ENCODE peak calls at places on chromosomes 3 and 15, in six cellular contexts. F is glutamatergic neuron, I is astrocyte, W is tibial nerve, P is RWPE1, Z is psoas muscle. O is an unnamed sample.

GRCh38 chr3:44030690-44031344 is 210.9 kb upstream of the TOPAZ1 start:
- DNase-seq in W (no peak), F (no peak), P (no peak), I (peak), Z (no peak), O (no peak)

GRCh38 chr3:161586836-161587235 is 90.2 kb downstream of the OTOL1 start:
- DNase-seq in Z (no peak), W (no peak), F (no peak), I (no peak), P (no peak), O (no peak)

GRCh38 chr3:49554639-49555265 is 475 bp downstream of the BSN start:
- DNase-seq in I (no peak), P (peak), F (peak), W (no peak), Z (peak), O (no peak)

GRCh38 chr3:66638717-66639116 is 137.9 kb upstream of the LRIG1 start:
- DNase-seq in W (no peak), Z (no peak), F (no peak), P (no peak), I (no peak), O (no peak)

GRCh38 chr3:31709005-31709404 is 176.3 kb downstream of the STT3B start:
- DNase-seq in I (peak), Z (no peak), P (no peak), F (peak), W (no peak), O (no peak)

GRCh38 chr3:179921500-179921899 is 115.2 kb downstream of the PEX5L start:
- DNase-seq in Z (no peak), F (no peak), P (no peak), W (no peak), I (no peak), O (no peak)

GRCh38 chr3:52532517-52532837 is 1.2 kb downstream of the NT5DC2 start:
- DNase-seq in P (peak), W (no peak), Z (no peak), I (peak), F (no peak), O (no peak)

GRCh38 chr3:41198526-41198925 is 779 bp upstream of the CTNNB1 start:
- DNase-seq in W (peak), Z (peak), F (peak), I (peak), P (no peak), O (no peak)

GRCh38 chr15:63056843-63057242 is 14.3 kb downstream of the TPM1 start:
- DNase-seq in P (no peak), F (no peak), Z (peak), W (no peak), I (no peak), O (no peak)

GRCh38 chr3:58023536-58023935 is 15.3 kb downstream of the FLNB start:
- DNase-seq in P (no peak), I (no peak), F (no peak), Z (no peak), W (no peak), O (no peak)

GRCh38 chr3:47961815-47962606 is 54.2 kb downstream of the MAP4 start:
- DNase-seq in Z (no peak), I (peak), P (peak), F (no peak), W (no peak), O (no peak)

GRCh38 chr3:150059241-150059640 is 88.5 kb upstream of the PFN2 start:
- DNase-seq in W (no peak), F (no peak), I (peak), Z (no peak), P (no peak), O (no peak)

GRCh38 chr3:30167511-30168135 is 438.8 kb upstream of the TGFBR2 start:
- DNase-seq in F (no peak), W (no peak), P (no peak), I (peak), Z (no peak), O (no peak)

GRCh38 chr3:190694335-190695001 is 168.0 kb downstream of the GMNC start:
- DNase-seq in Z (no peak), I (no peak), F (no peak), W (no peak), P (no peak), O (no peak)

GRCh38 chr3:151101270-151101954 is 15.9 kb downstream of the MED12L start:
- DNase-seq in F (no peak), Z (peak), W (no peak), P (no peak), I (no peak), O (no peak)

GRCh38 chr15:66921319-66921718 is 144.1 kb upstream of the SMAD3 start:
- DNase-seq in Z (no peak), F (no peak), W (no peak), P (no peak), I (no peak), O (no peak)

GRCh38 chr15:65829150-65829764 is 37.2 kb upstream of the DENND4A start:
- DNase-seq in W (no peak), F (no peak), Z (no peak), I (no peak), P (peak), O (no peak)

GRCh38 chr3:45417949-45418847 is 29.8 kb downstream of the LARS2 start:
- DNase-seq in F (no peak), I (no peak), Z (no peak), W (no peak), P (no peak), O (no peak)

GRCh38 chr3:57110797-57111196 is 50.3 kb downstream of the SPATA12 start:
- DNase-seq in Z (no peak), W (no peak), I (no peak), F (peak), P (no peak), O (no peak)

GRCh38 chr3:17546500-17546899 is 195.9 kb downstream of the TBC1D5 start:
- DNase-seq in Z (no peak), P (no peak), F (no peak), I (no peak), W (no peak), O (no peak)

GRCh38 chr3:17539436-17539835 is 203.0 kb downstream of the TBC1D5 start:
- DNase-seq in Z (no peak), P (no peak), F (no peak), I (no peak), W (no peak), O (no peak)

GRCh38 chr3:17550624-17551023 is 191.8 kb downstream of the TBC1D5 start:
- DNase-seq in F (no peak), P (no peak), W (no peak), I (no peak), Z (no peak), O (no peak)

DNA sequence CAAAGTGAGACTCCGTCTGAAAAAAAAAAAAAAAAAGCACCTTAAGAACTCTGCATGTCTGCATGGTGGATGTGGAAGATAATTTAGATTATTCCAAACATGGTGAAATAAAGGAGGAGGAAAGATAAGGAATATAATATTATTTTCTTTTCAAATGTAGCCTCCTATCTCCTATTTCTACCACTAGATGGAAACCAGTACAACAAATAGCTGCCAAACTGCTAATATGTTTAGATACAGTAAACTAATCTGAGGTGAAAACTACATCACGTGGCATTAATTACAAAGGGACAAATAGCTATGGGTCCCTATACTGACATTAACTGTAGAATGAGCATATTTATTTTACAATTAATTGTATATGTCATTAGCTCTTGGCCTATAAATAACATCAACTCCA is 197.8 kb downstream of the TBC1D5 start:
- DNase-seq in Z (no peak), W (no peak), P (no peak), I (no peak), F (no peak), O (no peak)
- TF ChIP-seq CTCF in Z (no peak), W (no peak), P (no peak), I (no peak), F (no peak), O (no peak)

GRCh38 chr3:87507753-87508152 is 231.4 kb upstream of the POU1F1 start:
- DNase-seq in P (no peak), Z (no peak), W (no peak), F (no peak), I (no peak), O (no peak)

GRCh38 chr3:87501076-87501475 is 224.7 kb upstream of the POU1F1 start:
- DNase-seq in W (no peak), P (no peak), I (no peak), Z (no peak), F (no peak), O (no peak)

GRCh38 chr3:87509401-87509800 is 233.0 kb upstream of the POU1F1 start:
- DNase-seq in F (no peak), Z (no peak), I (no peak), P (no peak), W (no peak), O (no peak)

GRCh38 chr3:87498358-87499080 is 222.1 kb upstream of the POU1F1 start:
- DNase-seq in P (no peak), F (no peak), I (no peak), W (no peak), Z (no peak), O (no peak)

GRCh38 chr3:87503901-87504498 is 227.6 kb upstream of the POU1F1 start:
- DNase-seq in F (no peak), P (peak), W (no peak), Z (no peak), I (peak), O (no peak)
- TF ChIP-seq CTCF in F (peak), P (peak), W (peak), Z (peak), I (peak), O (no peak)

DNA sequence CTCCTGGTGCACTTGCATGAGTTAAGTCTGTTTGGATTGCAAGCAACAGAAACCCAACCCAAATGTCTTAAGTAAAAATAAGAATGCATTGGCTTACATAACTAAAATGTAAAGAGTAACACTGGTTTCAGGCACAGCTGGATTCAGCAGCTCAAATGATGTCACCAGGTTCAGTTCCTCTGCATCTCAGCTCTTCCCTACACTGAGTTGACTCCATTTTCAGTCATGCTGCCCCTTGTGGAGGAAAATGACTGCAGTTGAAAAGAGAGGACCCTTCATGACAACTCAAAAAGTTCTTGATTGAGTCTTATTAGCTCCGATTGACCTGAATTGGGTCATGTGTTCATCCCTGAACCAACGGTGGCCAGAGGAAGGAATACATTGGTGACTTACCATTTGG is 138.5 kb upstream of the ABI3BP start:
- DNase-seq in I (no peak), W (no peak), F (no peak), Z (no peak), P (no peak), O (no peak)
- TF ChIP-seq CTCF in I (no peak), W (no peak), F (peak), Z (no peak), P (no peak), O (no peak)

GRCh38 chr15:57111002-57111401 is 192.6 kb downstream of the TCF12 start:
- DNase-seq in F (no peak), P (no peak), Z (no peak), W (no peak), I (no peak), O (no peak)
- TF ChIP-seq CTCF in F (peak), P (no peak), Z (peak), W (no peak), I (no peak), O (no peak)

GRCh38 chr3:108091498-108092259 is 848 bp upstream of the CD47 start:
- DNase-seq in Z (no peak), W (no peak), P (no peak), F (no peak), I (peak), O (no peak)
- TF ChIP-seq CTCF in Z (no peak), W (no peak), P (no peak), F (no peak), I (no peak), O (no peak)

DNA sequence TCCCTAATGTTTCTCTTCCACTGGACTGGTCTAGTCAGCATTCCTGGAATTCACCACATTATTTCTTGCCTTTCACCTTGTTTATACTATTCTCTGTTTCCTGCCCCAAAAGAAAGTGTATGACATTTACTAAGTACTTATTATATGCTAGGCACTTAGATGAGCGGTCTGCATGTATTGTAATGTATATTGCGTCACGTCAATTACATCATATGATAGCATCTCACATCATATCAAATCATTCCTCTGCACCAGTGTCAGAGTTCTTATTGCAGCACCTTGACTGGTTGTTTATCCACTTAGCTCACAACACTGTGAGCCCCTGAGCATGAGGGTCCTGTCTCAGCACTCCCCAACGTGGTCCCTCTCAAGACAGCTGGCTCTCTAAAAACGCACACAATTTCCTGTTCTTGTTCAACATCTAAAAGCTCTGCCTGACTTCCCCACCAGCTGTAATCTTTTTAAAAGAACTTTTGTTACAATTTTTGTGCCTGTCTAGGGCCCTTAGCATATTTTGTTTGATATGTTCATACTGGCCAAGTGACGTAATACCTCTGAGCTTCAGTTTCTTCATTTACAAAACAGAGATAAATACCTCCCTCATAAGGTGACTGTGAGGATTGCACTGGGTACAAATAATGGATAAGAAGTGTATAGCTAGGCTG is 58.8 kb downstream of the ARHGAP31 start:
- DNase-seq in F (no peak), Z (no peak), P (no peak), W (no peak), I (peak), O (no peak)
- TF ChIP-seq CTCF in F (no peak), Z (peak), P (no peak), W (peak), I (peak), O (no peak)

DNA sequence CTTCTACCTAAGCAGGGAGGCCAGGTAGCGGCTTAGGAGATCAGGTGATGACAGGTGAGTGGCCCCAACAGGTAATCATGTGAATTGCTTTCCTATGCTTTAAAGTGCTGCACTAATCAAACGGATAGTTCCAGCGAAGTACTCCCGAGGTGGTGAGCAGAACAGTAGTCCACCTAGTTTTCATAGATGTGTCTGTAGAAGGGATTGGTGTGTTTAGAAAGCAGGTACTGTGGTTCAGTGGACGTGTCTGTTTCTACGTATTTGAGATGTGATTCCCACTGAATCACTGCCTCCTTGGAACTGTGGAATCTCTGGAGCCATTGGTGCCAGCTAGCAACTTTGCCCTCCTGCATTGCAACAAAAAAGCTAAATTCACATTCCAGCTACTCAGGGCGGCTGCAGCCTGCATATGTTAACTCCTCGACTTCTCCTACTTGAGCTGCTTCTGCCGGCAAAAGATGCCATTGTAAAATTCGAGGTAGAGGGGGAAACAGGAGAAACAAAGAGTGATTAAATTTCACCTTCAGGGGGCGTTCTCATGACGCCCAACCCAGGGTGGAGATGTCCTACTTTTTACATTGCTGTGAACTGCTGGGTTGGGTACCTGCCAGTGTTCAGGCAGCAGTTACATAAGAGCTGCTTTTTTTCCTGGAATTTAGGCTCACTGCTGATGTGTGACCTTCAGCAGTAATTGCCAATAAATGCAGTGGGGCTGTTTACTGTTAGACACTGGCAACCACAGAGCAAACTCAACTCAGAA is 227.3 kb downstream of the ITPR1 start:
- DNase-seq in F (no peak), W (peak), P (peak), I (peak), Z (peak), O (no peak)
- TF ChIP-seq CTCF in F (peak), W (peak), P (peak), I (peak), Z (peak), O (no peak)